ENCODE peak calls at places on chromosomes 1 and 21, in four cellular contexts. J is heart right ventricle, A is suprapubic skin, Q is gastrocnemius medialis. K is an unnamed sample.

GRCh38 chr1:220769205-220769604 is 17.5 kb upstream of the MTARC1 start:
- DNase-seq in J (no peak), A (no peak), Q (no peak), K (no peak)

GRCh38 chr1:216422821-216423529 is at the start of gene USH2A:
- DNase-seq in J (no peak), A (no peak), Q (no peak), K (no peak)

GRCh38 chr1:222845763-222846162 is 30.9 kb downstream of the DISP1 start:
- DNase-seq in J (no peak), A (no peak), Q (no peak), K (no peak)

GRCh38 chr1:207646891-207647290 is 2.0 kb downstream of the CR1L start:
- DNase-seq in J (no peak), A (no peak), Q (no peak), K (no peak)

GRCh38 chr1:145884675-145885074 is 991 bp downstream of the ANKRD35 start:
- DNase-seq in J (no peak), A (no peak), Q (no peak), K (no peak)

GRCh38 chr1:66292944-66293343 is 241.0 kb upstream of the SGIP1 start:
- DNase-seq in J (no peak), A (no peak), Q (no peak), K (no peak)

GRCh38 chr21:16169102-16169511 is 439.3 kb downstream of the USP25 start:
- DNase-seq in J (no peak), A (no peak), Q (no peak), K (no peak)

GRCh38 chr1:101756411-101756810 is 240.3 kb downstream of the OLFM3 start:
- DNase-seq in J (no peak), A (no peak), Q (no peak), K (no peak)

GRCh38 chr1:74652711-74653131 is 20.9 kb downstream of the ERICH3 start:
- DNase-seq in J (no peak), A (no peak), Q (no peak), K (no peak)

GRCh38 chr1:169485427-169486280 is at the start of gene SLC19A2:
- DNase-seq in J (peak), A (peak), Q (peak), K (peak)
- TF ChIP-seq CTCF in J (peak), A (peak), Q (peak), K (no peak)

GRCh38 chr1:95369985-95370670 is 136.1 kb downstream of the RWDD3 start:
- DNase-seq in J (no peak), A (no peak), Q (no peak), K (no peak)
- TF ChIP-seq CTCF in J (no peak), A (no peak), Q (no peak), K (no peak)

GRCh38 chr21:42147386-42148020 is 71.4 kb upstream of the ABCG1 start:
- DNase-seq in J (no peak), A (peak), Q (no peak), K (no peak)
- TF ChIP-seq CTCF in J (no peak), A (no peak), Q (no peak), K (no peak)

GRCh38 chr1:17998889-17999288 is 108.7 kb upstream of the IGSF21 start:
- DNase-seq in J (no peak), A (no peak), Q (no peak), K (no peak)
- TF ChIP-seq CTCF in J (peak), A (no peak), Q (no peak), K (no peak)

DNA sequence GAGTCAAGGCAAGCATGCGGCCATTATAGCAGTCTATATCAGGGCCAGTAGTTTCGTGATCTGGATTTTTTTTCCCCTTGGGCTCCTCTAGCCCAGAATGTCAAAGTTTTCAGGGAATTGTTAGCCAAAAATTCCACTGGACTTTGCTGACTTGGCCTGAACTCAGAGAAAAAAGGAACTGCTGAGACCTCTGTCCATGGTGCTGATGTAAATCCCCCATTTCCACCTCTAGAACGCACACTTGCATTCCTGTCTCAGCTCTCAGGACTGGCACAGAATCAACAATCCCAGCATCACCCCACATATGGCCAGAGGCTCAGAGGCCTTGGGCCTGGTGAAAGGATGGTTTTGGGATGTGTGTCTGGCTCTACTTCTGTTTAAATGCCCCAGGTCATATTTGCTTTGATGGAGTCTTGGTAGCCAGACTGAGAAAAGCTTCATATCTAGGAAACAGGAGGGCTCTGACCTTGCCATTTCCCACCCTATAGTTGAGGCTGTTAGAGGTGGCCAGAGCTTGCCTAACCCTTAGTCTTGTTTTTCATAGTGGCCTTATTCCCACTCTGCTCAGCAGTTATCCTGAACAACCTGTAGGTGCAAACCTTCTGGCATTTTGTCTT is 16.9 kb upstream of the EFCAB14 start:
- DNase-seq in J (no peak), A (no peak), Q (no peak), K (no peak)
- TF ChIP-seq CTCF in J (no peak), A (no peak), Q (no peak), K (no peak)

K was measured in mesothelial cell of epicardium.